ENCODE peak calls at places on chromosomes 16 and 17, in four cellular contexts. One of them, this sample, is unnamed.

GRCh38 chr17:58337600-58338453 is 9.2 kb upstream of the TSPOAP1 start:
- DNase-seq in mammary epithelial cell: no peak
- DNase-seq in heart right ventricle: peak; percentile 73
- DNase-seq in ovary: no peak
- DNase-seq in this sample: peak; percentile 29

GRCh38 chr17:77383613-77384608 is 243.1 kb downstream of the SEC14L1 start:
- DNase-seq in mammary epithelial cell: peak; percentile 59
- DNase-seq in ovary: no peak
- DNase-seq in heart right ventricle: peak; percentile 80
- DNase-seq in this sample: peak; percentile 73

GRCh38 chr17:45719335-45720071 is 64.6 kb upstream of the CRHR1 start:
- DNase-seq in ovary: no peak
- DNase-seq in heart right ventricle: no peak
- DNase-seq in mammary epithelial cell: peak; percentile 88
- DNase-seq in this sample: no peak

GRCh38 chr17:6599364-6599763 is 41.1 kb downstream of the KIAA0753 start:
- DNase-seq in ovary: no peak
- DNase-seq in mammary epithelial cell: no peak
- DNase-seq in heart right ventricle: no peak
- DNase-seq in this sample: no peak

GRCh38 chr17:81868674-81869220 is 2.4 kb downstream of the ARHGDIA start:
- DNase-seq in mammary epithelial cell: peak; percentile 50
- DNase-seq in heart right ventricle: no peak
- DNase-seq in ovary: peak; percentile 61
- DNase-seq in this sample: peak; percentile 54

GRCh38 chr16:17784073-17784472 is 313.3 kb upstream of the XYLT1 start:
- DNase-seq in heart right ventricle: no peak
- DNase-seq in ovary: no peak
- DNase-seq in mammary epithelial cell: peak; percentile 34
- DNase-seq in this sample: no peak

GRCh38 chr16:65032397-65032796 is 89.5 kb downstream of the CDH11 start:
- DNase-seq in heart right ventricle: no peak
- DNase-seq in ovary: no peak
- DNase-seq in mammary epithelial cell: no peak
- DNase-seq in this sample: no peak

GRCh38 chr17:63740464-63741181 is 976 bp downstream of the STRADA start:
- DNase-seq in ovary: no peak
- DNase-seq in mammary epithelial cell: peak; percentile 34
- DNase-seq in heart right ventricle: no peak
- DNase-seq in this sample: no peak

GRCh38 chr17:42182927-42183734 is 2.1 kb downstream of the HCRT start:
- DNase-seq in heart right ventricle: no peak
- DNase-seq in ovary: no peak
- DNase-seq in mammary epithelial cell: peak; percentile 16
- DNase-seq in this sample: no peak

GRCh38 chr17:78879679-78880186 is 23.3 kb downstream of the CEP295NL start:
- DNase-seq in ovary: peak; percentile 86
- DNase-seq in heart right ventricle: peak; percentile 80
- DNase-seq in mammary epithelial cell: peak; percentile 13
- DNase-seq in this sample: peak; percentile 68

GRCh38 chr16:66741971-66742396 is 9.4 kb downstream of the DYNC1LI2 start:
- DNase-seq in heart right ventricle: no peak
- DNase-seq in ovary: no peak
- DNase-seq in mammary epithelial cell: no peak
- DNase-seq in this sample: no peak

GRCh38 chr17:77382356-77382911 is 241.7 kb downstream of the SEC14L1 start:
- DNase-seq in heart right ventricle: peak; percentile 23
- DNase-seq in ovary: no peak
- DNase-seq in mammary epithelial cell: no peak
- DNase-seq in this sample: no peak

GRCh38 chr16:12584488-12585233 is 219.0 kb downstream of the CPPED1 start:
- DNase-seq in heart right ventricle: no peak
- DNase-seq in ovary: no peak
- DNase-seq in mammary epithelial cell: peak; percentile 77
- DNase-seq in this sample: no peak

GRCh38 chr17:75036643-75037268 is 10.0 kb downstream of the ATP5PD start:
- DNase-seq in ovary: peak; percentile 72
- DNase-seq in mammary epithelial cell: no peak
- DNase-seq in heart right ventricle: peak; percentile 86
- DNase-seq in this sample: peak; percentile 78

GRCh38 chr16:55499281-55499680 is 9.6 kb upstream of the LPCAT2 start:
- DNase-seq in heart right ventricle: no peak
- DNase-seq in mammary epithelial cell: no peak
- DNase-seq in ovary: no peak
- DNase-seq in this sample: no peak

GRCh38 chr16:4529085-4530060 is 9.2 kb downstream of the CDIP1 start:
- DNase-seq in ovary: no peak
- DNase-seq in mammary epithelial cell: peak; percentile 77
- DNase-seq in heart right ventricle: no peak
- DNase-seq in this sample: no peak

GRCh38 chr17:64739316-64740058 is 77.4 kb upstream of the SMURF2 start:
- DNase-seq in ovary: no peak
- DNase-seq in mammary epithelial cell: peak; percentile 42
- DNase-seq in heart right ventricle: no peak
- DNase-seq in this sample: no peak

GRCh38 chr17:3907483-3908216 is 8.6 kb downstream of the P2RX1 start:
- DNase-seq in ovary: no peak
- DNase-seq in mammary epithelial cell: no peak
- DNase-seq in heart right ventricle: no peak
- DNase-seq in this sample: peak; percentile 37

GRCh38 chr16:16991711-16992110 is 479.0 kb downstream of the XYLT1 start:
- DNase-seq in mammary epithelial cell: no peak
- DNase-seq in heart right ventricle: no peak
- DNase-seq in ovary: no peak
- DNase-seq in this sample: no peak

GRCh38 chr16:19164285-19164684 is 3.8 kb upstream of the SYT17 start:
- DNase-seq in heart right ventricle: no peak
- DNase-seq in mammary epithelial cell: no peak
- DNase-seq in ovary: no peak
- DNase-seq in this sample: peak; percentile 22

GRCh38 chr16:50025544-50025931 is 513 bp downstream of the CNEP1R1 start:
- DNase-seq in mammary epithelial cell: peak; percentile 33
- DNase-seq in ovary: no peak
- DNase-seq in heart right ventricle: no peak
- DNase-seq in this sample: peak; percentile 5

GRCh38 chr17:15343749-15344148 is 2.4 kb upstream of the TEKT3 start:
- DNase-seq in mammary epithelial cell: peak; percentile 24
- DNase-seq in heart right ventricle: no peak
- DNase-seq in ovary: no peak
- DNase-seq in this sample: no peak

GRCh38 chr16:51556694-51557327 is 405.7 kb upstream of the SALL1 start:
- DNase-seq in heart right ventricle: no peak
- DNase-seq in mammary epithelial cell: peak; percentile 93
- DNase-seq in ovary: peak; percentile 60
- DNase-seq in this sample: no peak

GRCh38 chr16:49545243-49545642 is 171.6 kb downstream of the C16orf78 start:
- DNase-seq in mammary epithelial cell: no peak
- DNase-seq in heart right ventricle: no peak
- DNase-seq in ovary: no peak
- DNase-seq in this sample: no peak

GRCh38 chr17:75371339-75371738 is 34.1 kb downstream of the GRB2 start:
- DNase-seq in mammary epithelial cell: no peak
- DNase-seq in heart right ventricle: no peak
- DNase-seq in ovary: no peak
- DNase-seq in this sample: no peak

GRCh38 chr16:62035115-62036092 is 834 bp downstream of the CDH8 start:
- DNase-seq in heart right ventricle: no peak
- DNase-seq in ovary: no peak
- DNase-seq in mammary epithelial cell: no peak
- DNase-seq in this sample: no peak

GRCh38 chr16:24138024-24138423 is 118.1 kb upstream of the CACNG3 start:
- DNase-seq in ovary: no peak
- DNase-seq in heart right ventricle: no peak
- DNase-seq in mammary epithelial cell: no peak
- DNase-seq in this sample: no peak

GRCh38 chr16:67968440-67969285 is at the start of gene SLC12A4:
- DNase-seq in heart right ventricle: peak; percentile 93
- DNase-seq in mammary epithelial cell: peak; percentile 71
- DNase-seq in ovary: peak; percentile 85
- DNase-seq in this sample: peak; percentile 87

GRCh38 chr16:66880288-66881013 is at the start of gene PDP2:
- DNase-seq in mammary epithelial cell: peak; percentile 91
- DNase-seq in ovary: peak; percentile 95
- DNase-seq in heart right ventricle: peak; percentile 90
- DNase-seq in this sample: peak; percentile 98

GRCh38 chr16:1706386-1707192 is 594 bp downstream of the MAPK8IP3 start:
- DNase-seq in mammary epithelial cell: no peak
- DNase-seq in ovary: no peak
- DNase-seq in heart right ventricle: no peak
- DNase-seq in this sample: peak; percentile 33

GRCh38 chr17:382644-383533 is 30.3 kb upstream of the RPH3AL start:
- DNase-seq in ovary: peak; percentile 38
- DNase-seq in heart right ventricle: no peak
- DNase-seq in mammary epithelial cell: no peak
- DNase-seq in this sample: no peak

GRCh38 chr16:11405331-11406176 is 60.3 kb downstream of the RMI2 start:
- DNase-seq in ovary: no peak
- DNase-seq in heart right ventricle: no peak
- DNase-seq in mammary epithelial cell: no peak
- DNase-seq in this sample: no peak

GRCh38 chr16:85697441-85697840 is 8.7 kb upstream of the GINS2 start:
- DNase-seq in heart right ventricle: no peak
- DNase-seq in ovary: no peak
- DNase-seq in mammary epithelial cell: no peak
- DNase-seq in this sample: peak; percentile 46

GRCh38 chr17:72123964-72124791 is 3.4 kb downstream of the SOX9 start:
- DNase-seq in mammary epithelial cell: peak; percentile 41
- DNase-seq in heart right ventricle: peak; percentile 23
- DNase-seq in ovary: no peak
- DNase-seq in this sample: no peak

GRCh38 chr16:57611184-57611583 is 17.2 kb upstream of the ADGRG1 start:
- DNase-seq in mammary epithelial cell: no peak
- DNase-seq in heart right ventricle: no peak
- DNase-seq in ovary: no peak
- DNase-seq in this sample: no peak

GRCh38 chr17:54085934-54086333 is 263.2 kb downstream of the KIF2B start:
- DNase-seq in ovary: no peak
- DNase-seq in mammary epithelial cell: peak; percentile 4
- DNase-seq in heart right ventricle: no peak
- DNase-seq in this sample: peak; percentile 7

GRCh38 chr17:16622540-16623277 is 30.9 kb downstream of the ZNF624 start:
- DNase-seq in mammary epithelial cell: no peak
- DNase-seq in ovary: no peak
- DNase-seq in heart right ventricle: no peak
- DNase-seq in this sample: no peak

GRCh38 chr17:43766413-43767052 is 7.9 kb upstream of the SOST start:
- DNase-seq in mammary epithelial cell: no peak
- DNase-seq in heart right ventricle: peak; percentile 47
- DNase-seq in ovary: peak; percentile 29
- DNase-seq in this sample: peak; percentile 75

GRCh38 chr16:85681255-85681654 is 7.5 kb downstream of the GINS2 start:
- DNase-seq in ovary: no peak
- DNase-seq in heart right ventricle: no peak
- DNase-seq in mammary epithelial cell: no peak
- DNase-seq in this sample: no peak

GRCh38 chr17:50071692-50072091 is 15.8 kb downstream of the ITGA3 start:
- DNase-seq in mammary epithelial cell: no peak
- DNase-seq in heart right ventricle: no peak
- DNase-seq in ovary: no peak
- DNase-seq in this sample: no peak
- TF ChIP-seq CTCF in mammary epithelial cell: no peak
- TF ChIP-seq CTCF in heart right ventricle: no peak
- TF ChIP-seq CTCF in ovary: no peak
- TF ChIP-seq CTCF in this sample: no peak

GRCh38 chr16:89828870-89829629 is 775 bp downstream of the SPIRE2 start:
- DNase-seq in heart right ventricle: no peak
- DNase-seq in ovary: no peak
- DNase-seq in mammary epithelial cell: no peak
- DNase-seq in this sample: no peak

GRCh38 chr16:89827383-89828198 is 684 bp upstream of the SPIRE2 start:
- DNase-seq in ovary: peak; percentile 27
- DNase-seq in heart right ventricle: peak; percentile 62
- DNase-seq in mammary epithelial cell: no peak
- DNase-seq in this sample: peak; percentile 52

GRCh38 chr16:89828199-89828869 is at the start of gene SPIRE2:
- DNase-seq in ovary: peak; percentile 76
- DNase-seq in mammary epithelial cell: peak; percentile 58
- DNase-seq in heart right ventricle: peak; percentile 82
- DNase-seq in this sample: peak; percentile 83

GRCh38 chr16:89829630-89830437 is 1.6 kb downstream of the SPIRE2 start:
- DNase-seq in mammary epithelial cell: no peak
- DNase-seq in heart right ventricle: no peak
- DNase-seq in ovary: no peak
- DNase-seq in this sample: no peak

GRCh38 chr16:89826531-89827382 is 1.5 kb upstream of the SPIRE2 start:
- DNase-seq in mammary epithelial cell: no peak
- DNase-seq in ovary: no peak
- DNase-seq in heart right ventricle: no peak
- DNase-seq in this sample: no peak
- H3K27ac ChIP-seq in mammary epithelial cell: no peak overlapping the region
- H3K27ac ChIP-seq in ovary: no peak overlapping the region
- H3K27ac ChIP-seq in heart right ventricle: no peak overlapping the region
- H3K27ac ChIP-seq in this sample: no peak overlapping the region

DNA sequence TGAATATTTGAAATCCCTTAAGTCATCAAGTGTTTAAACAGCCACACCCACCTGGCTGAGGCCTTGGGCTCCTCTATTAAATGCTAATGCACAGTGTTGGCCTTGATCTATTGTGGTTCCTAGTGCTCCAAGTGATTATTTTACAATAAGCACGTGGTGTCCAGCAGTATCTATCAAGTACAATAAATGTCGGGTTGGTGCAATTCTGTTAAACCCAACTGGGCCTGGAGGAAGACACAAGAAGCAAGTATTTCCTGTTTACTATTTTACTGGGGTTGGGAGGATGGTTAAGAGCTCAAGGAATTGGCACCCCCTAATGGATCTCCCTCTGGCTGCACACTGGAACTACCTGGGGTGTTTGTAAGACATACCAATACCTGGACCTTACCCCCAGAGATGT is 72.1 kb upstream of the HNF1B start:
- DNase-seq in mammary epithelial cell: no peak
- DNase-seq in ovary: no peak
- DNase-seq in heart right ventricle: no peak
- DNase-seq in this sample: no peak
- TF ChIP-seq CTCF in mammary epithelial cell: no peak
- TF ChIP-seq CTCF in ovary: no peak
- TF ChIP-seq CTCF in heart right ventricle: no peak
- TF ChIP-seq CTCF in this sample: no peak

GRCh38 chr16:3101018-3101840 is 2.1 kb upstream of the ZSCAN10 start:
- DNase-seq in heart right ventricle: no peak
- DNase-seq in ovary: no peak
- DNase-seq in mammary epithelial cell: no peak
- DNase-seq in this sample: no peak

GRCh38 chr16:3099395-3099731 is 269 bp upstream of the ZSCAN10 start:
- DNase-seq in ovary: no peak
- DNase-seq in heart right ventricle: no peak
- DNase-seq in mammary epithelial cell: no peak
- DNase-seq in this sample: no peak

GRCh38 chr16:3101841-3102470 is 2.9 kb upstream of the ZSCAN10 start:
- DNase-seq in ovary: no peak
- DNase-seq in mammary epithelial cell: no peak
- DNase-seq in heart right ventricle: no peak
- DNase-seq in this sample: no peak

GRCh38 chr16:3098459-3099394 is at the start of gene ZSCAN10:
- DNase-seq in mammary epithelial cell: no peak
- DNase-seq in heart right ventricle: no peak
- DNase-seq in ovary: no peak
- DNase-seq in this sample: no peak

GRCh38 chr16:3099732-3100499 is 822 bp upstream of the ZSCAN10 start:
- DNase-seq in mammary epithelial cell: peak; percentile 83
- DNase-seq in ovary: peak; percentile 48
- DNase-seq in heart right ventricle: peak; percentile 94
- DNase-seq in this sample: peak; percentile 96
- H3K27ac ChIP-seq in mammary epithelial cell: no peak overlapping the region
- H3K27ac ChIP-seq in ovary: no peak overlapping the region
- H3K27ac ChIP-seq in heart right ventricle: peak overlapping the region; percentile 90
- H3K27ac ChIP-seq in this sample: peak overlapping the region; percentile 32

This sample was measured in body of pancreas.